ENCODE peak calls at places on chromosomes 11 and 22, in seven cellular contexts. M, O, R, C, W, N and I are unnamed samples.

GRCh38 chr22:20193761-20194494 is 43.1 kb upstream of the CCDC188 start:
- DNase-seq in M (no peak), O (no peak), R (no peak), C (no peak), W (no peak), N (no peak), I (no peak)

GRCh38 chr11:78039919-78040671 is 17.0 kb upstream of the KCTD14 start:
- DNase-seq in M (peak), O (peak), R (peak), C (no peak), W (peak), N (peak), I (peak)

GRCh38 chr11:57484141-57484710 is 23.9 kb downstream of the RTN4RL2 start:
- DNase-seq in M (no peak), O (peak), R (no peak), C (no peak), W (no peak), N (no peak), I (no peak)

GRCh38 chr11:47149781-47150180 is 26.9 kb downstream of the ARFGAP2 start:
- DNase-seq in M (no peak), O (no peak), R (peak), C (no peak), W (no peak), N (no peak), I (no peak)

GRCh38 chr11:120739780-120740179 is 228.2 kb downstream of the GRIK4 start:
- DNase-seq in M (no peak), O (no peak), R (no peak), C (no peak), W (no peak), N (no peak), I (no peak)

GRCh38 chr11:126790550-126790981 is 210.0 kb downstream of the KIRREL3 start:
- DNase-seq in M (peak), O (no peak), R (no peak), C (no peak), W (peak), N (peak), I (peak)

GRCh38 chr22:35684270-35684700 is 33.4 kb upstream of the APOL5 start:
- DNase-seq in M (no peak), O (no peak), R (peak), C (no peak), W (no peak), N (peak), I (peak)

GRCh38 chr11:75668508-75669297 is at the start of gene MAP6:
- DNase-seq in M (no peak), O (no peak), R (no peak), C (peak), W (no peak), N (peak), I (peak)

GRCh38 chr11:41879186-41879738 is 419.8 kb upstream of the LRRC4C start:
- DNase-seq in M (peak), O (no peak), R (no peak), C (no peak), W (no peak), N (peak), I (peak)

GRCh38 chr11:119147604-119148333 is 1.1 kb upstream of the ABCG4 start:
- DNase-seq in M (no peak), O (no peak), R (no peak), C (no peak), W (no peak), N (no peak), I (no peak)

GRCh38 chr11:45025716-45026492 is 75.2 kb upstream of the TP53I11 start:
- DNase-seq in M (no peak), O (no peak), R (peak), C (peak), W (no peak), N (no peak), I (no peak)

GRCh38 chr22:26702906-26703830 is 45.8 kb downstream of the MIAT start:
- DNase-seq in M (peak), O (no peak), R (no peak), C (no peak), W (no peak), N (no peak), I (no peak)

GRCh38 chr11:95565692-95566091 is 223.9 kb downstream of the FAM76B start:
- DNase-seq in M (no peak), O (no peak), R (no peak), C (no peak), W (no peak), N (no peak), I (no peak)

GRCh38 chr11:75792127-75792731 is 22.8 kb upstream of the UVRAG start:
- DNase-seq in M (no peak), O (no peak), R (no peak), C (no peak), W (no peak), N (no peak), I (no peak)

GRCh38 chr22:30718491-30718890 is 23.8 kb downstream of the OSBP2 start:
- DNase-seq in M (no peak), O (no peak), R (no peak), C (no peak), W (no peak), N (no peak), I (no peak)

GRCh38 chr11:134638796-134639540 is 226.9 kb upstream of the B3GAT1 start:
- DNase-seq in M (no peak), O (no peak), R (no peak), C (no peak), W (no peak), N (no peak), I (no peak)

GRCh38 chr11:94681852-94682251 is 86.3 kb upstream of the AMOTL1 start:
- DNase-seq in M (no peak), O (no peak), R (no peak), C (no peak), W (no peak), N (no peak), I (no peak)

GRCh38 chr11:64290352-64290751 is 750 bp upstream of the KCNK4 start:
- DNase-seq in M (no peak), O (no peak), R (no peak), C (no peak), W (no peak), N (no peak), I (no peak)

GRCh38 chr11:7638710-7639642 is 34.3 kb downstream of the CYB5R2 start:
- DNase-seq in M (no peak), O (no peak), R (no peak), C (no peak), W (no peak), N (no peak), I (no peak)

GRCh38 chr11:120956710-120957500 is 67.0 kb upstream of the TBCEL start:
- DNase-seq in M (no peak), O (peak), R (no peak), C (peak), W (no peak), N (peak), I (peak)

GRCh38 chr11:99739464-99740089 is 718.8 kb downstream of the CNTN5 start:
- DNase-seq in M (peak), O (peak), R (no peak), C (no peak), W (peak), N (peak), I (peak)

GRCh38 chr22:26362471-26362870 is 66.6 kb upstream of the ASPHD2 start:
- DNase-seq in M (no peak), O (no peak), R (no peak), C (no peak), W (no peak), N (peak), I (no peak)

GRCh38 chr11:43644626-43645299 is 35.8 kb upstream of the HSD17B12 start:
- DNase-seq in M (no peak), O (no peak), R (no peak), C (no peak), W (peak), N (peak), I (peak)

GRCh38 chr22:39527481-39527961 is 5.0 kb downstream of the RPS19BP1 start:
- DNase-seq in M (no peak), O (no peak), R (no peak), C (no peak), W (peak), N (peak), I (peak)

GRCh38 chr11:69546735-69547370 is 65.4 kb downstream of the LINC01488 start:
- DNase-seq in M (no peak), O (no peak), R (no peak), C (no peak), W (no peak), N (no peak), I (no peak)